ENCODE peak calls at places on chromosome 14, in five cellular contexts. I is PC-3, X is left lung, D is fibroblast of lung, W is cardiac muscle cell. K is an unnamed sample.

GRCh38 chr14:79325557-79325956 is 885.7 kb downstream of the DIO2 start:
- DNase-seq in I (no peak), X (no peak), D (no peak), W (no peak), K (no peak)

GRCh38 chr14:88233915-88234314 is 89.2 kb downstream of the KCNK10 start:
- DNase-seq in I (no peak), X (no peak), D (no peak), W (peak; percentile 43), K (no peak)

GRCh38 chr14:31170411-31170810 is 37.2 kb downstream of the HECTD1 start:
- DNase-seq in I (peak; percentile 25), X (no peak), D (no peak), W (no peak), K (peak; percentile 8)

GRCh38 chr14:76760331-76761197 is 704 bp upstream of the VASH1 start:
- DNase-seq in I (no peak), X (no peak), D (no peak), W (no peak), K (no peak)

GRCh38 chr14:54566410-54567223 is at the start of gene SAMD4A:
- DNase-seq in I (peak; percentile 95), X (peak; percentile 90), D (peak; percentile 90), W (peak; percentile 78), K (peak; percentile 83)

GRCh38 chr14:52032196-52032865 is 36.5 kb downstream of the NID2 start:
- DNase-seq in I (no peak), X (no peak), D (no peak), W (no peak), K (no peak)

GRCh38 chr14:77542349-77543239 is 44.0 kb upstream of the ISM2 start:
- DNase-seq in I (no peak), X (no peak), D (peak; percentile 19), W (no peak), K (no peak)

GRCh38 chr14:104939666-104940410 is 15.2 kb downstream of the PLD4 start:
- DNase-seq in I (no peak), X (no peak), D (no peak), W (no peak), K (no peak)

GRCh38 chr14:52729585-52729924 is 411 bp upstream of the STYX start:
- DNase-seq in I (no peak), X (no peak), D (no peak), W (no peak), K (no peak)

GRCh38 chr14:33207467-33208015 is 268.9 kb downstream of the NPAS3 start:
- DNase-seq in I (no peak), X (no peak), D (no peak), W (no peak), K (no peak)

GRCh38 chr14:99806841-99807240 is 13.6 kb downstream of the EML1 start:
- DNase-seq in I (no peak), X (no peak), D (no peak), W (no peak), K (no peak)

GRCh38 chr14:20623798-20624197 is 17.7 kb downstream of the OR6S1 start:
- DNase-seq in I (no peak), X (no peak), D (no peak), W (no peak), K (no peak)

GRCh38 chr14:100155049-100155621 is 4.3 kb downstream of the DEGS2 start:
- DNase-seq in I (peak; percentile 64), X (no peak), D (peak; percentile 15), W (peak; percentile 24), K (no peak)

GRCh38 chr14:56745091-56745490 is 65.2 kb downstream of the OTX2 start:
- DNase-seq in I (no peak), X (no peak), D (no peak), W (no peak), K (no peak)

GRCh38 chr14:97246648-97247047 is 449.5 kb downstream of the VRK1 start:
- DNase-seq in I (no peak), X (no peak), D (no peak), W (no peak), K (no peak)

GRCh38 chr14:101121399-101122113 is 218.0 kb upstream of the RTL1 start:
- DNase-seq in I (no peak), X (peak; percentile 45), D (no peak), W (no peak), K (no peak)

GRCh38 chr14:34678306-34678705 is 36.1 kb downstream of the CFL2 start:
- DNase-seq in I (no peak), X (no peak), D (no peak), W (no peak), K (peak; percentile 42)

GRCh38 chr14:59826150-59826549 is 44.4 kb downstream of the RTN1 start:
- DNase-seq in I (no peak), X (no peak), D (no peak), W (no peak), K (no peak)

GRCh38 chr14:102503576-102504224 is 5.9 kb downstream of the ANKRD9 start:
- DNase-seq in I (peak; percentile 56), X (no peak), D (no peak), W (no peak), K (no peak)

GRCh38 chr14:22122227-22123187 is 448.9 kb upstream of the OR4E1 start:
- DNase-seq in I (peak; percentile 41), X (no peak), D (no peak), W (peak; percentile 25), K (peak; percentile 24)

GRCh38 chr14:77103475-77103874 is 5.4 kb downstream of the CIPC start:
- DNase-seq in I (no peak), X (no peak), D (no peak), W (no peak), K (no peak)

GRCh38 chr14:76098047-76098446 is 53.7 kb upstream of the GPATCH2L start:
- DNase-seq in I (no peak), X (no peak), D (no peak), W (no peak), K (no peak)

GRCh38 chr14:56120091-56120632 is 2.0 kb downstream of the PELI2 start:
- DNase-seq in I (no peak), X (no peak), D (peak; percentile 70), W (peak; percentile 28), K (no peak)

GRCh38 chr14:105070760-105071137 is 5.5 kb upstream of the GPR132 start:
- DNase-seq in I (no peak), X (no peak), D (no peak), W (no peak), K (no peak)

GRCh38 chr14:105910426-105910825 is 384.0 kb downstream of the TMEM121 start:
- DNase-seq in I (no peak), X (peak; percentile 34), D (no peak), W (no peak), K (no peak)

GRCh38 chr14:54423991-54424390 is 17.2 kb downstream of the CNIH1 start:
- DNase-seq in I (no peak), X (no peak), D (no peak), W (no peak), K (no peak)

GRCh38 chr14:62029569-62029924 is 267.3 kb downstream of the SNAPC1 start:
- DNase-seq in I (no peak), X (no peak), D (no peak), W (no peak), K (no peak)

GRCh38 chr14:94816113-94816512 is 46.2 kb upstream of the GSC start:
- DNase-seq in I (no peak), X (no peak), D (no peak), W (no peak), K (no peak)

GRCh38 chr14:96165493-96166474 is 38.9 kb upstream of the BDKRB2 start:
- DNase-seq in I (no peak), X (no peak), D (no peak), W (no peak), K (no peak)

GRCh38 chr14:22403286-22403685 is 185.7 kb downstream of the DAD1 start:
- DNase-seq in I (no peak), X (no peak), D (no peak), W (no peak), K (no peak)

GRCh38 chr14:34179723-34180122 is 228.8 kb upstream of the EGLN3 start:
- DNase-seq in I (peak; percentile 35), X (no peak), D (no peak), W (peak; percentile 13), K (no peak)

GRCh38 chr14:89767861-89768268 is 186.7 kb downstream of the EFCAB11 start:
- DNase-seq in I (peak; percentile 67), X (no peak), D (peak; percentile 69), W (peak; percentile 35), K (peak; percentile 25)

GRCh38 chr14:68564236-68564825 is 228.5 kb downstream of the ZFP36L1 start:
- DNase-seq in I (no peak), X (peak; percentile 69), D (no peak), W (no peak), K (no peak)

GRCh38 chr14:68568907-68569545 is 223.8 kb downstream of the ZFP36L1 start:
- DNase-seq in I (no peak), X (no peak), D (no peak), W (no peak), K (no peak)

GRCh38 chr14:68563256-68564131 is 229.4 kb downstream of the ZFP36L1 start:
- DNase-seq in I (peak; percentile 30), X (no peak), D (peak; percentile 72), W (no peak), K (peak; percentile 43)

GRCh38 chr14:68564826-68565760 is 227.8 kb downstream of the ZFP36L1 start:
- DNase-seq in I (peak; percentile 56), X (no peak), D (no peak), W (no peak), K (peak; percentile 36)

GRCh38 chr14:68566075-68566474 is 226.8 kb downstream of the ZFP36L1 start:
- DNase-seq in I (peak; percentile 10), X (no peak), D (no peak), W (no peak), K (no peak)
- H3K4me1 ChIP-seq in I (peaks cover 44% of the 10 kb centered on the region), X (peaks cover 62% of the 10 kb centered on the region), D (no peaks in the 10 kb centered on the region), W (peaks cover 38% of the 10 kb centered on the region), K (peaks cover 9% of the 10 kb centered on the region)

GRCh38 chr14:68822132-68822651 is 29.3 kb upstream of the ZFP36L1 start:
- DNase-seq in I (no peak), X (no peak), D (no peak), W (no peak), K (no peak)
- H3K4me1 ChIP-seq in I (no peaks in the 10 kb centered on the region), X (peaks cover 16% of the 10 kb centered on the region), D (peaks cover 3% of the 10 kb centered on the region), W (peaks cover 5% of the 10 kb centered on the region), K (peaks cover 13% of the 10 kb centered on the region)

GRCh38 chr14:91255820-91256219 is 11.3 kb upstream of the GPR68 start:
- DNase-seq in I (no peak), X (no peak), D (no peak), W (no peak), K (no peak)
- H3K4me1 ChIP-seq in I (peaks cover 7% of the 10 kb centered on the region), X (peaks cover 51% of the 10 kb centered on the region), D (no peaks in the 10 kb centered on the region), W (peaks cover 10% of the 10 kb centered on the region), K (peaks cover 11% of the 10 kb centered on the region)

DNA sequence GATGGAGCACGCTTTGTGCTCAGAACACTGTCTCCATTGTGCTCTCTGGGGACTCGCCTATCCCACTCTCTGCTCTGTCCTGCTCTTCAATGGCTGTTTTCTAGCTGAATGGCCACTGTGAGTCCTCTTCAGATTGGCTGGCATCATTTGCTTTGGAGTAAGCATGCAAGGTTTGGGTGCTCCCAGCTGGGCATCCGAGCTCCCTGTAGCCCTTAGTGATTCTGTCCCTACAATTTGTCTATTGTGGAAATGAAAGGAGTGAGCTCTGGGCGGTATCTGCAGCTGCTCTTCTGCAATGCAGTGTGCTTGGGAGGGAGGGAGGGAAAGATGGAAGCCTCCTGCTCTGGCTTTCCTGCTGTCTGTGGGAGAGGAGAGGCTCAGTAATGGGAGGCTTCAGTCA is 84.8 kb downstream of the SMOC1 start:
- DNase-seq in I (no peak), X (no peak), D (no peak), W (no peak), K (no peak)
- H3K4me1 ChIP-seq in I (no peaks in the 10 kb centered on the region), X (no peaks in the 10 kb centered on the region), D (no peaks in the 10 kb centered on the region), W (no peaks in the 10 kb centered on the region), K (peaks cover 4% of the 10 kb centered on the region)